ENCODE peak calls at places on chromosome 10, in six cellular contexts. R is T-cell; Q is GM13977; A is cardiac fibroblast; H is activated naive CD4-positive, alpha-beta T cell; M is endodermal cell. E is an unnamed sample.

GRCh38 chr10:86443069-86443468 is 76.5 kb upstream of the GRID1 start:
- DNase-seq in R (no peak), Q (no peak), A (peak; percentile 64), H (no peak), M (no peak), E (no peak)

GRCh38 chr10:79399242-79399831 is 46.1 kb downstream of the ZCCHC24 start:
- DNase-seq in R (no peak), Q (no peak), A (peak; percentile 95), H (no peak), M (peak; percentile 89), E (peak; percentile 93)

GRCh38 chr10:90998733-90999511 is 78.0 kb upstream of the ANKRD1 start:
- DNase-seq in R (no peak), Q (no peak), A (no peak), H (no peak), M (no peak), E (no peak)

GRCh38 chr10:14153570-14154055 is 177.1 kb downstream of the FRMD4A start:
- DNase-seq in R (no peak), Q (no peak), A (peak; percentile 69), H (no peak), M (peak; percentile 68), E (peak; percentile 9)

GRCh38 chr10:72243822-72244437 is 27.9 kb upstream of the ASCC1 start:
- DNase-seq in R (no peak), Q (no peak), A (peak; percentile 97), H (no peak), M (no peak), E (peak; percentile 65)

GRCh38 chr10:110056822-110057221 is 49.0 kb downstream of the ADD3 start:
- DNase-seq in R (no peak), Q (no peak), A (peak; percentile 50), H (no peak), M (no peak), E (no peak)

GRCh38 chr10:101123085-101123814 is 7.8 kb upstream of the TLX1 start:
- DNase-seq in R (no peak), Q (no peak), A (no peak), H (no peak), M (peak; percentile 75), E (no peak)

GRCh38 chr10:91162495-91163268 is 57.8 kb upstream of the PCGF5 start:
- DNase-seq in R (peak; percentile 72), Q (peak; percentile 75), A (peak; percentile 39), H (peak; percentile 48), M (peak; percentile 67), E (peak; percentile 82)

GRCh38 chr10:118956253-118957140 is 73.0 kb upstream of the NANOS1 start:
- DNase-seq in R (no peak), Q (no peak), A (no peak), H (no peak), M (peak; percentile 49), E (no peak)

GRCh38 chr10:17228081-17229015 is at the start of gene VIM:
- DNase-seq in R (peak; percentile 63), Q (peak; percentile 54), A (peak; percentile 99), H (peak; percentile 43), M (peak; percentile 93), E (peak; percentile 93)

GRCh38 chr10:24708081-24708480 is 15.6 kb downstream of the ARHGAP21 start:
- DNase-seq in R (no peak), Q (no peak), A (no peak), H (no peak), M (no peak), E (no peak)

GRCh38 chr10:97464226-97464625 is 18.3 kb downstream of the ZDHHC16 start:
- DNase-seq in R (no peak), Q (no peak), A (no peak), H (no peak), M (no peak), E (no peak)

GRCh38 chr10:95656291-95657164 is at the start of gene ALDH18A1:
- DNase-seq in R (peak; percentile 79), Q (peak; percentile 92), A (peak; percentile 93), H (peak; percentile 82), M (peak; percentile 96), E (peak; percentile 96)

E was measured in upper lobe of left lung.